ENCODE peak calls at places on chromosomes 7 and 10, in seven cellular contexts. Z, A, L, X, S, M and G are unnamed samples.
A peak's percentile ranks its signal among the peaks of the same experiment; 100 is the strongest.

GRCh38 chr7:35685781-35686180 is 9.2 kb downstream of the HERPUD2 start:
- DNase-seq in L (no peak), Z (no peak), A (no peak), S (no peak), X (no peak), M (no peak), G (no peak)

GRCh38 chr10:68103867-68104255 is 5.4 kb upstream of the MYPN start:
- DNase-seq in L (no peak), A (no peak), S (no peak), Z (no peak), M (no peak), X (no peak), G (no peak)

GRCh38 chr10:98167191-98167590 is 32.7 kb downstream of the R3HCC1L start:
- DNase-seq in L (no peak), S (no peak), A (no peak), Z (no peak), X (no peak), M (no peak), G (no peak)

GRCh38 chr7:35375516-35375915 is 121.6 kb upstream of the TBX20 start:
- DNase-seq in X (no peak), Z (no peak), L (no peak), S (no peak), M (no peak), A (no peak), G (no peak)

GRCh38 chr10:71250405-71250804 is 38.0 kb downstream of the UNC5B start:
- DNase-seq in X (no peak), Z (no peak), M (no peak), L (no peak), S (no peak), A (no peak), G (no peak)

GRCh38 chr7:55177068-55177530 is 158.3 kb downstream of the EGFR start:
- DNase-seq in M (no peak), X (no peak), A (no peak), Z (no peak), S (no peak), L (no peak), G (peak; percentile 8)

GRCh38 chr7:7183833-7184463 is 1.6 kb downstream of the C1GALT1 start:
- DNase-seq in X (no peak), M (no peak), A (no peak), Z (no peak), S (peak; percentile 57), L (no peak), G (peak; percentile 37)

GRCh38 chr7:1675036-1675671 is 5.1 kb downstream of the ELFN1 start:
- DNase-seq in X (no peak), Z (no peak), L (no peak), S (no peak), A (no peak), M (no peak), G (no peak)

GRCh38 chr10:49310460-49310859 is 11.5 kb downstream of the C10orf71 start:
- DNase-seq in X (no peak), L (no peak), Z (no peak), M (no peak), S (peak; percentile 47), A (no peak), G (no peak)

GRCh38 chr7:16098585-16099179 is 322.7 kb downstream of the CRPPA start:
- DNase-seq in M (peak; percentile 16), A (no peak), L (no peak), Z (peak; percentile 27), X (no peak), S (peak; percentile 33), G (no peak)

GRCh38 chr7:50285259-50285658 is 19.3 kb upstream of the IKZF1 start:
- DNase-seq in A (no peak), X (no peak), S (no peak), Z (no peak), M (no peak), L (no peak), G (no peak)

GRCh38 chr7:99789441-99790070 is 5.6 kb upstream of the CYP3A4 start:
- DNase-seq in Z (no peak), A (no peak), X (no peak), L (no peak), S (peak; percentile 60), M (no peak), G (no peak)

GRCh38 chr7:44629825-44630580 is 23.6 kb downstream of the OGDH start:
- DNase-seq in X (no peak), L (no peak), Z (no peak), A (no peak), M (no peak), S (no peak), G (no peak)

GRCh38 chr10:119769886-119770285 is 44.0 kb downstream of the INPP5F start:
- DNase-seq in L (peak; percentile 46), M (peak; percentile 80), A (peak; percentile 15), X (no peak), Z (no peak), S (peak; percentile 92), G (peak; percentile 75)

GRCh38 chr7:149882264-149883048 is 8.7 kb downstream of the ATP6V0E2 start:
- DNase-seq in M (no peak), L (no peak), S (no peak), A (no peak), Z (no peak), X (no peak), G (peak; percentile 16)

GRCh38 chr7:72069263-72069662 is 342.9 kb downstream of the CALN1 start:
- DNase-seq in L (no peak), S (no peak), X (no peak), A (no peak), Z (no peak), M (no peak), G (no peak)